ENCODE peak calls at places on chromosomes 7 and 10, in eight cellular contexts. D, R, A, X, V, B, H and N are unnamed samples.

GRCh38 chr10:13893926-13894325 is 307.2 kb downstream of the PRPF18 start:
- DNase-seq in D (no peak), R (no peak), A (no peak), X (no peak), V (no peak), B (peak; percentile 13), H (no peak), N (no peak)

GRCh38 chr7:139494835-139495568 is 11.5 kb upstream of the KLRG2 start:
- DNase-seq in D (no peak), R (no peak), A (no peak), X (no peak), V (no peak), B (no peak), H (no peak), N (no peak)

GRCh38 chr7:98470131-98470985 is 69.5 kb upstream of the BAIAP2L1 start:
- DNase-seq in D (peak; percentile 35), R (no peak), A (no peak), X (peak; percentile 69), V (peak; percentile 85), B (no peak), H (peak; percentile 78), N (peak; percentile 88)

GRCh38 chr10:82496114-82496513 is 621.1 kb downstream of the NRG3 start:
- DNase-seq in D (no peak), R (no peak), A (no peak), X (no peak), V (no peak), B (no peak), H (no peak), N (no peak)

GRCh38 chr10:117884592-117884991 is 162.1 kb downstream of the RAB11FIP2 start:
- DNase-seq in D (no peak), R (no peak), A (no peak), X (no peak), V (no peak), B (no peak), H (no peak), N (no peak)

GRCh38 chr10:43361532-43362190 is 9.8 kb upstream of the FXYD4 start:
- DNase-seq in D (no peak), R (no peak), A (no peak), X (no peak), V (no peak), B (no peak), H (no peak), N (no peak)

GRCh38 chr10:91409069-91409868 is 875 bp upstream of the HECTD2 start:
- DNase-seq in D (peak; percentile 93), R (peak; percentile 70), A (no peak), X (peak; percentile 75), V (peak; percentile 88), B (peak; percentile 92), H (peak; percentile 82), N (peak; percentile 80)

GRCh38 chr7:130488376-130489139 is 3.3 kb upstream of the MEST start:
- DNase-seq in D (no peak), R (no peak), A (no peak), X (no peak), V (no peak), B (no peak), H (no peak), N (no peak)

GRCh38 chr7:107111196-107111595 is 57.6 kb upstream of the HBP1 start:
- DNase-seq in D (peak; percentile 33), R (no peak), A (no peak), X (no peak), V (no peak), B (no peak), H (no peak), N (no peak)

GRCh38 chr7:159013825-159014289 is 130.8 kb downstream of the VIPR2 start:
- DNase-seq in D (no peak), R (no peak), A (no peak), X (no peak), V (peak; percentile 62), B (no peak), H (no peak), N (no peak)

GRCh38 chr7:147240468-147240867 is 1123.9 kb downstream of the CNTNAP2 start:
- DNase-seq in D (no peak), R (no peak), A (no peak), X (no peak), V (no peak), B (no peak), H (no peak), N (no peak)

GRCh38 chr10:90930070-90930837 is 9.4 kb upstream of the ANKRD1 start:
- DNase-seq in D (no peak), R (no peak), A (no peak), X (peak; percentile 52), V (no peak), B (no peak), H (no peak), N (peak; percentile 13)

DNA sequence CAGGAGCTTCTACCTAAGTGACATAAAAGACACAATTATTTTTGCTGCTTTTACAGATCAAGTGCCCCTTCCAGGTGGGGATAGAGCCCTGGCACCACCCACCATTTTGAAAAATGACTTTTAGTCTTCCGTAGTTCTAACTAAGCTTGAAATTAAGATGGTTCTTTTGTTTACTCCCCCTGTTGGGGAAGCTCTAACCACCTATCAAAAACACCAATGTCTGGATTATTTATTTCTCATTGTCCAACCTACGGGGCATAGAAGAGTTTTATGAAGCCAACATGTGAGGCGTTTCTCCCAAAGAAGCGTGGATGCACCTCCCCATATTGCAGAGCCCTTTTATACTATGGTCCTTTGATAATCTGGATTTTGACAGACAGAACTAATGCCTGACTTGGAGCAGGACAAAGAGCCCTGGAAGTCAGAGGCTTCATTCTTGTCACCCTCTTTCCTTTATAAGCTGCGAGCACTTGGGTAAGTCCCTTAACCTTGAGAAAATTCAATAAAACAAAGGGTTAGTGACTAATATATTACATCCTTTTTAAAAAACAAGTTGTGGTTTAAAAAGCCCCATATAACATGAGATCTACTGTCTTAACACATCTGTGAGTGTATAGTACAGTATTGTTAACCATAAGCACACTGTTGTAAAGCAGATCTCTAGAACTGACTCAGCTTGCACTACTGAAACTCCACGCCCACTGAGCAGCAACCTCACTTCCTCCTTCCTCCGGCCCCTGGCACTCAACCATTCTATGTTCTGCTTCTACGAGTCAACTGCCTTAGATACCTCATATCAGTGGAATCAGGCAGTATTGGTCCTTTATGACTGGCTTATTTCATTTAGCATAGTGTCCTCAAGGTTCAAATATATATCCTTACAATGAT is 67.5 kb downstream of the ATXN7L1 start:
- DNase-seq in D (no peak), R (no peak), A (peak; percentile 91), X (no peak), V (no peak), B (no peak), H (peak; percentile 63), N (peak; percentile 35)
- H3K27ac ChIP-seq in D (no peak overlapping the region), R (no peak overlapping the region), A (peak overlapping the region; percentile 79), X (no peak overlapping the region), V (no peak overlapping the region), B (no peak overlapping the region), H (no peak overlapping the region), N (no peak overlapping the region)

GRCh38 chr7:746074-747061 is 19.3 kb upstream of the PRKAR1B start:
- DNase-seq in D (no peak), R (no peak), A (no peak), X (no peak), V (peak; percentile 25), B (no peak), H (peak; percentile 28), N (no peak)
- H3K27ac ChIP-seq in D (no peak overlapping the region), R (no peak overlapping the region), A (no peak overlapping the region), X (no peak overlapping the region), V (no peak overlapping the region), B (no peak overlapping the region), H (no peak overlapping the region), N (no peak overlapping the region)

GRCh38 chr7:37409456-37409855 is 39.2 kb downstream of the ELMO1 start:
- DNase-seq in D (no peak), R (no peak), A (no peak), X (no peak), V (no peak), B (no peak), H (no peak), N (no peak)
- H3K27ac ChIP-seq in D (no peak overlapping the region), R (no peak overlapping the region), A (no peak overlapping the region), X (no peak overlapping the region), V (no peak overlapping the region), B (no peak overlapping the region), H (peak overlapping the region; percentile 15), N (no peak overlapping the region)

DNA sequence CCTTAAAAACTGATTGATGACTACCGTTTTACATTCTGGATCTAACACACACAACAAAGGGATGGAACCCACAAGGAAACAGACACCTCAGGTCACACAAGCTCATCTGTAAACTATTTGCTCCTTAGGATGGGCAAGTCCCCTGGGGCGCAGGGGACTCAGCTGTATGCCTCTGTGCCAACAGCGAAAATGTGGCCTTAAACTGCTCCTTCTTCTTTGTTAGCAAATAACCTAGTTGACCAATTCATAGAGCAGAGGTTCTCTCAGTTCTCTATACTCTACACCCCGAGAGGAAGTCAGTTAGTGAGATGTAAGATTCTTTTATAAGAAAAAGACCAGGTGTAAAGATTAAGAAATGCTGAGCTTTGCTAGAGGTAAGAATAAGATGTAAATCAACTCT is 181.9 kb upstream of the PRSS58 start:
- DNase-seq in D (no peak), R (no peak), A (no peak), X (no peak), V (no peak), B (no peak), H (no peak), N (no peak)
- H3K27ac ChIP-seq in D (no peak overlapping the region), R (no peak overlapping the region), A (no peak overlapping the region), X (no peak overlapping the region), V (no peak overlapping the region), B (no peak overlapping the region), H (no peak overlapping the region), N (no peak overlapping the region)

GRCh38 chr7:27157717-27158431 is 1.4 kb upstream of the HOXA7 start:
- DNase-seq in D (no peak), R (no peak), A (no peak), X (no peak), V (no peak), B (peak; percentile 63), H (no peak), N (peak; percentile 0)
- H3K27ac ChIP-seq in D (no peak overlapping the region), R (no peak overlapping the region), A (peak overlapping the region; percentile 93), X (no peak overlapping the region), V (no peak overlapping the region), B (no peak overlapping the region), H (no peak overlapping the region), N (no peak overlapping the region)